ENCODE peak calls at places on chromosomes 12 and 14, in six cellular contexts. F is mammary epithelial cell, Y is lower leg skin, A is uterus, O is endothelial cell, X is dorsolateral prefrontal cortex. Z is an unnamed sample.

GRCh38 chr14:99891266-99891665 is 98.1 kb downstream of the EML1 start:
- DNase-seq in Y (no peak), A (no peak), X (no peak), F (no peak), O (no peak), Z (no peak)

GRCh38 chr12:92911339-92911738 is 17.8 kb downstream of the EEA1 start:
- DNase-seq in F (no peak), A (no peak), O (no peak), X (no peak), Y (no peak), Z (no peak)

GRCh38 chr14:50335989-50336391 is 23.9 kb downstream of the DMAC2L start:
- DNase-seq in Y (no peak), O (peak; percentile 66), X (peak; percentile 60), A (peak; percentile 32), F (no peak), Z (peak; percentile 21)

GRCh38 chr12:102879144-102879763 is 37.8 kb downstream of the PAH start:
- DNase-seq in X (peak; percentile 60), A (peak; percentile 53), F (peak; percentile 79), Y (peak; percentile 70), O (peak; percentile 18), Z (peak; percentile 29)

GRCh38 chr12:110537605-110538409 is 35.7 kb downstream of the RAD9B start:
- DNase-seq in F (peak; percentile 83), X (no peak), Y (peak; percentile 62), O (no peak), A (no peak), Z (no peak)

GRCh38 chr12:48075833-48076232 is 30.0 kb downstream of the SENP1 start:
- DNase-seq in F (no peak), X (no peak), O (no peak), A (no peak), Y (no peak), Z (no peak)

GRCh38 chr12:97595423-97595822 is 132.8 kb downstream of the RMST start:
- DNase-seq in F (no peak), O (no peak), X (no peak), A (no peak), Y (no peak), Z (no peak)

GRCh38 chr12:132471858-132472255 is 18.1 kb upstream of the FBRSL1 start:
- DNase-seq in Y (no peak), A (no peak), X (no peak), F (no peak), O (no peak), Z (no peak)

GRCh38 chr12:71134405-71134804 is 23.4 kb downstream of the TSPAN8 start:
- DNase-seq in O (no peak), X (no peak), F (no peak), A (no peak), Y (no peak), Z (no peak)

GRCh38 chr14:68927956-68928675 is 51.0 kb downstream of the ACTN1 start:
- DNase-seq in A (no peak), O (no peak), Y (no peak), X (no peak), F (no peak), Z (no peak)

GRCh38 chr14:64760146-64760755 is 56.0 kb downstream of the PLEKHG3 start:
- DNase-seq in Y (no peak), A (no peak), X (peak; percentile 56), F (peak; percentile 30), O (peak; percentile 79), Z (peak; percentile 71)

GRCh38 chr12:17949558-17950141 is 140.3 kb downstream of the RERGL start:
- DNase-seq in O (no peak), F (no peak), X (no peak), Y (no peak), A (no peak), Z (no peak)

GRCh38 chr12:50538178-50538577 is 33.4 kb downstream of the DIP2B start:
- DNase-seq in O (no peak), X (no peak), F (no peak), A (no peak), Y (no peak), Z (no peak)

GRCh38 chr12:3285570-3285969 is 205.4 kb upstream of the PRMT8 start:
- DNase-seq in F (no peak), Y (no peak), O (no peak), A (no peak), X (no peak), Z (no peak)

GRCh38 chr12:10747730-10748129 is 24.6 kb upstream of the YBX3 start:
- DNase-seq in O (no peak), X (no peak), Y (no peak), F (no peak), A (no peak), Z (no peak)

GRCh38 chr12:10392394-10392930 is 2.6 kb upstream of the KLRK1 start:
- DNase-seq in O (no peak), Y (peak; percentile 80), F (peak; percentile 88), X (no peak), A (no peak), Z (no peak)

GRCh38 chr14:100025111-100025510 is 40.1 kb upstream of the EVL start:
- DNase-seq in O (peak; percentile 34), Y (no peak), A (no peak), F (peak; percentile 37), X (no peak), Z (no peak)

GRCh38 chr14:55847766-55848165 is 267.8 kb downstream of the KTN1 start:
- DNase-seq in Y (no peak), O (no peak), F (no peak), X (no peak), A (no peak), Z (no peak)

GRCh38 chr12:10131101-10131632 is 1.2 kb upstream of the CLEC7A start:
- DNase-seq in X (no peak), O (no peak), A (no peak), Y (no peak), F (no peak), Z (no peak)

GRCh38 chr12:54549774-54550451 is 512 bp downstream of the PDE1B start:
- DNase-seq in Y (no peak), A (no peak), X (no peak), O (no peak), F (peak; percentile 71), Z (no peak)

GRCh38 chr12:127389923-127390322 is 877.0 kb upstream of the TMEM132C start:
- DNase-seq in X (no peak), O (no peak), F (peak; percentile 77), Y (no peak), A (no peak), Z (peak; percentile 16)

GRCh38 chr12:116135209-116135930 is 142.1 kb downstream of the MED13L start:
- DNase-seq in O (no peak), X (no peak), A (no peak), Y (no peak), F (peak; percentile 81), Z (no peak)

GRCh38 chr12:10716704-10717315 is 6.3 kb downstream of the YBX3 start:
- DNase-seq in X (no peak), A (peak; percentile 79), F (peak; percentile 94), O (peak; percentile 58), Y (peak; percentile 91), Z (no peak)

GRCh38 chr14:52262600-52262999 is 4.9 kb upstream of the PTGDR start:
- DNase-seq in O (no peak), F (no peak), X (no peak), Y (no peak), A (no peak), Z (no peak)

GRCh38 chr14:93906341-93907329 is 20.5 kb upstream of the FAM181A start:
- DNase-seq in X (peak; percentile 47), F (peak; percentile 43), O (peak; percentile 67), A (peak; percentile 54), Y (peak; percentile 24), Z (peak; percentile 58)

GRCh38 chr12:6083606-6084005 is 40.9 kb downstream of the VWF start:
- DNase-seq in A (no peak), F (no peak), X (no peak), O (no peak), Y (no peak), Z (no peak)

GRCh38 chr12:6070472-6071257 is 53.8 kb downstream of the VWF start:
- DNase-seq in Y (no peak), O (no peak), X (no peak), F (no peak), A (no peak), Z (no peak)

GRCh38 chr12:66707002-66707697 is 28.3 kb upstream of the GRIP1 start:
- DNase-seq in O (no peak), X (no peak), A (no peak), F (no peak), Y (no peak), Z (no peak)

GRCh38 chr12:15752780-15753179 is 36.4 kb downstream of the EPS8 start:
- DNase-seq in Y (no peak), O (no peak), A (no peak), F (no peak), X (no peak), Z (no peak)

GRCh38 chr14:82420874-82421273 is 887.2 kb upstream of the SEL1L start:
- DNase-seq in X (no peak), F (no peak), Y (no peak), A (no peak), O (no peak), Z (no peak)

GRCh38 chr14:24435998-24436354 is 6.2 kb downstream of the KHNYN start:
- DNase-seq in F (no peak), A (no peak), X (no peak), O (no peak), Y (no peak), Z (no peak)

GRCh38 chr12:532908-533565 is 73.3 kb downstream of the B4GALNT3 start:
- DNase-seq in O (no peak), A (no peak), F (peak; percentile 98), Y (peak; percentile 67), X (no peak), Z (no peak)

GRCh38 chr14:80426686-80427085 is 215.4 kb upstream of the DIO2 start:
- DNase-seq in X (no peak), Y (no peak), O (no peak), A (no peak), F (peak; percentile 58), Z (no peak)

DNA sequence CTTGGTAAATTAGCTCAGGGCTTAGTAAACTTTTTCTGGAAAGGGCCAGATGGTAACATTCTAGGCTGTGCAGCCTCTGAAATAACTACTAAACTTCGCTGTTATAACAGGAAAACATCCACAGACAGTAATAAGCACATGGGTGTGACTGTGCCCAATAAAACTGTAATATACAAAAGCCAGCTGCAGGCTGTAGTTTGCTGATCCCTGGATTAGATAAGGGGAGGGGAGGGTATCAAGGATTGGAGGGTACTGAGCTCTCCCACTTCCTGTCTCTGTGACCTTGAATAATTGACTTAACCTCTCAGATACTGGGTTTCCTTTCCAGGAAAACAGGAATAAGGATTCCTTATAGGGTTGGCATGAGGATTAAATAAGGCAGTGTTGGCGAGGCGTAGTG is 81.2 kb downstream of the CCDC60 start:
- DNase-seq in X (no peak), Y (no peak), F (no peak), O (no peak), A (no peak), Z (no peak)
- TF ChIP-seq CTCF in X (no peak), Y (no peak), F (no peak), O (no peak), A (no peak), Z (no peak)

GRCh38 chr12:65098364-65098763 is 22.7 kb downstream of the WIF1 start:
- DNase-seq in Y (no peak), X (no peak), A (no peak), F (no peak), O (no peak), Z (no peak)
- TF ChIP-seq CTCF in Y (no peak), X (no peak), A (no peak), F (no peak), O (no peak), Z (no peak)

GRCh38 chr12:95789126-95790024 is 1.2 kb downstream of the NTN4 start:
- DNase-seq in A (peak; percentile 16), X (no peak), O (peak; percentile 18), F (peak; percentile 46), Y (no peak), Z (peak; percentile 16)
- TF ChIP-seq CTCF in A (no peak), X (no peak), O (no peak), F (peak; percentile 28), Y (no peak), Z (no peak)

GRCh38 chr14:63286071-63286470 is 32.7 kb downstream of the GPHB5 start:
- DNase-seq in F (no peak), X (no peak), Y (no peak), A (no peak), O (no peak), Z (no peak)
- TF ChIP-seq CTCF in F (no peak), X (no peak), Y (no peak), A (no peak), O (no peak), Z (no peak)

Z was measured in neural crest cell.